ENCODE peak calls at places on chromosomes 3 and 15, in five cellular contexts. F, V, W, P and X are unnamed samples. For H3K9me3, the result is how much of the 10 kb centered on the place peaks cover.

GRCh38 chr3:129439381-129439816 is 349 bp downstream of the MBD4 start:
- DNase-seq in F (no peak), V (peak), W (no peak), P (peak), X (no peak)

GRCh38 chr3:114392831-114393230 is 99.0 kb downstream of the TIGIT start:
- DNase-seq in F (no peak), V (no peak), W (no peak), P (no peak), X (no peak)

GRCh38 chr3:133376805-133377204 is 23.1 kb upstream of the BFSP2 start:
- DNase-seq in F (no peak), V (no peak), W (peak), P (no peak), X (no peak)

GRCh38 chr3:194281306-194281705 is 69.8 kb downstream of the CPN2 start:
- DNase-seq in F (no peak), V (no peak), W (no peak), P (peak), X (no peak)

GRCh38 chr15:38996111-38996541 is 431.5 kb upstream of the RASGRP1 start:
- DNase-seq in F (peak), V (no peak), W (peak), P (no peak), X (no peak)

GRCh38 chr15:63573533-63573932 is 23.7 kb upstream of the FBXL22 start:
- DNase-seq in F (no peak), V (no peak), W (peak), P (no peak), X (no peak)

GRCh38 chr3:37922721-37923575 is 61.3 kb downstream of the CTDSPL start:
- DNase-seq in F (no peak), V (no peak), W (peak), P (no peak), X (peak)

GRCh38 chr3:64209866-64210609 is 15.2 kb downstream of the PRICKLE2 start:
- DNase-seq in F (no peak), V (no peak), W (peak), P (peak), X (peak)

GRCh38 chr15:77031376-77032050 is 36.6 kb downstream of the PSTPIP1 start:
- DNase-seq in F (no peak), V (peak), W (no peak), P (peak), X (no peak)

GRCh38 chr3:169861871-169862270 is 7.9 kb downstream of the LRRC31 start:
- DNase-seq in F (no peak), V (no peak), W (no peak), P (no peak), X (no peak)

GRCh38 chr15:99016680-99017321 is 9.2 kb upstream of the PGPEP1L start:
- DNase-seq in F (no peak), V (no peak), W (peak), P (no peak), X (peak)

GRCh38 chr15:99019558-99020540 is 12.3 kb upstream of the PGPEP1L start:
- DNase-seq in F (no peak), V (no peak), W (peak), P (no peak), X (peak)

GRCh38 chr15:99017322-99017701 is 9.7 kb upstream of the PGPEP1L start:
- DNase-seq in F (no peak), V (no peak), W (no peak), P (no peak), X (peak)

GRCh38 chr15:99014803-99015676 is 7.4 kb upstream of the PGPEP1L start:
- DNase-seq in F (no peak), V (no peak), W (peak), P (peak), X (peak)

DNA sequence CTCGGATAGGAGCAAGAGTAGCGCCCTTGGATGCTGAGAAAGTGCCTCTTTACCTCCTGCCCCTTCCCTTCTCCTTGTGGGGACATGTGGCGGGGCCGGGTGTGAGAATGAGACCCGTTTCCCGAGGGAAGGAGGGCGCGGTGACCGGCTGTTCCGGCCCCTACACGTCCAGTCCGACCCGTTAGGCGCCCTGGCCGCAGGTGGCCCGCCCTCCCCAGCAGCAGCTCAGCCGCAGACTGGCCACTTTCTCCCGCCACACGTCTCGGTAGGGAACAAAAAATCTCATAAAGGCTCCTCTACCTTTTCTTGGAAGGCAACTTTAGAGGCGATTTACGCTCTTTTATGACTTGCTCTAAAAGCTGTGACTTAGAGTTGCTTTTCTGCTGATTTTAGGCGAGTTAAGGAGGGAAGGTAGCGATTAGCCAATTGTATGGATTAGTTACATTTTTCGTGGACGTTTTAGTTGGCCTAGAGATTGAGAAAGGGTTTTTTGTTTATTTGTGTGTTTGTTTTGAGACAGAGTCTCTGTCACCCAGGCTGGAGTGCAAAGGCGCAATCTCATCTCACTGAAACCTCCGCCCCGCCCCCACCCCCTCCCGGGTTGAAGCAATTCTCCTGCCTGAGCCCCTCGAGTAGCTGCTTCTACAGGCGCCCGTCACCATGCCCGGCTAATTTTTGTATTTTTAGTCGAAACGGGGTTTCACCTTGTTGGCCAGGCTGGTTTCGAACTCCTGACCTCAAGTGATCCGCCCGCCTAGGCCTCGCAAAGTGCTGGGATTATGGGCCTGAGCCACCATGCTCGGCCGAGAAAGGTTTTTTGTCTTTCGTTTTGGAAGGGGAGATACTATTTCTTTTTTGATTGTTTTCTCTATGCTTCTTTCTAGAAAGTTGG is 8.3 kb upstream of the PGPEP1L start:
- DNase-seq in F (no peak), V (no peak), W (peak), P (peak), X (no peak)
- H3K27ac ChIP-seq in F (peak), V (no peak), W (no peak), P (no peak), X (peak)

GRCh38 chr15:36601952-36602351 is 22.5 kb downstream of the CDIN1 start:
- DNase-seq in F (no peak), V (no peak), W (no peak), P (no peak), X (no peak)
- H3K4me3 ChIP-seq in F (no peak), V (no peak), W (no peak), P (no peak), X (peak)

DNA sequence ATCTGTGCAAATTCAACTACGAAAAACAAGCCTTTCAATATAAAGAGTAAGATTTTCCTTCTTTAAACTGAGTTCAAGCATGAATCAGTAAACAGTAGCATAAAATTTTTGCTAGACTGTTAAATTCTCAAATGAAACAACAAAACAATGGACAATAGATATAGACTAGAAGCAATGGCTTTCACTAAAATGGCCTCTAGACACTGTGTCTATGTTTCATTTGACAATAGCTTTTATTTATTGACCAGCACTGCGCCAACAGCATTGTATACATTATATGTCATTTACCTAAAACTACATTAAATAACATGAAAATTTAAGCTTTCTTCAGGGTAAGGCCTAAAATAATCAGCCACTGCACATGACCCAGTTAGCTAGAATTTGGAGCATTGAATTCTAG is 148.5 kb downstream of the DUT start:
- DNase-seq in F (no peak), V (no peak), W (no peak), P (no peak), X (no peak)
- H3K9me3 ChIP-seq in F (under half), V (under half), W (under half), P (under half), X (under half)

DNA sequence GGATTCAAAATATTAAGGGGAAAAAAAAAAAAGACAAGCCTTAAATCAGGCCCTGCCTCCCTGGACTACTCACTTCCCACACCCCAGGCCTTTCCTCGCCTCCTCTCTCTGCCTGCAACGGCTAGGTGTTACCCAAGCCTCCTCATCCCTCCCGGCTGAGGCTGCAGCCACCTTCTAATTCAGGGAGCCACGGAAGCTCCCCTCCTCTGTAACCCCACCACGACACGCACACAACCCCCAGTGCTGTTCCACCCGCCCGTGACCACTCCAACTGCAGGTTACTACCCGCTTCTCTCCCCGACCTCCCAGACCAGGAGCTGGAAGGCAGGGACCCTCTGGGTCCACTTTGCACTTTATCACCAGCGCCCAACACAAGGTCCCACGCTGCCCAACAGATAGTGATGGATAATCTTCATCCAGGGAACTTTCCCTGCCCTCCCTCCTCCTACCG is 931 bp downstream of the KIF7 start:
- DNase-seq in F (no peak), V (no peak), W (peak), P (no peak), X (no peak)
- H3K27ac ChIP-seq in F (peak), V (no peak), W (peak), P (peak), X (peak)

GRCh38 chr3:73094127-73094526 is 32.7 kb downstream of the EBLN2 start:
- DNase-seq in F (no peak), V (no peak), W (no peak), P (no peak), X (no peak)
- H3K4me3 ChIP-seq in F (no peak), V (no peak), W (no peak), P (no peak), X (no peak)

GRCh38 chr3:190003730-190004129 is 117.0 kb downstream of the P3H2 start:
- DNase-seq in F (peak), V (no peak), W (peak), P (no peak), X (no peak)

GRCh38 chr3:190001426-190001825 is 119.3 kb downstream of the P3H2 start:
- DNase-seq in F (no peak), V (no peak), W (peak), P (no peak), X (no peak)

GRCh38 chr3:190008432-190008831 is 112.3 kb downstream of the P3H2 start:
- DNase-seq in F (peak), V (no peak), W (peak), P (no peak), X (no peak)

GRCh38 chr3:190005343-190006113 is 115.2 kb downstream of the P3H2 start:
- DNase-seq in F (no peak), V (no peak), W (no peak), P (no peak), X (no peak)

DNA sequence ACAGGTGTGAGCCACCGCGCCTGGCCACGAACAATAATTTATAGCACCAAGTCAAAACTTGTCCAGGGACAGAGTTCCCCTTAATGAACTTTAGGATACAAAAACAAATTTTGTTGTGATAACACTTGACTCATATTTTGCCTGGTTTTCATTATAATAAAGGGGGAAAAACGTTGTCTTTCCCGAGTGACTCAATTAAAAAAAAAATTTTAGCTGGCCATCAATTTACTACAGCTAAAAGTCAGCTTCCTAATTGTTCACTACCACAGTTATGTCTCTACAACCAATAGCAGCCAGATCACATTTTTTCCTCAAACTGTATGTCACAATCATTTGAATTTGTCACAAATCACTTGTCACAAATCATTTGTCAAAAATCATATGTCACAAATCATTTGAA is 116.0 kb downstream of the P3H2 start:
- DNase-seq in F (no peak), V (no peak), W (no peak), P (no peak), X (no peak)
- H3K9me3 ChIP-seq in F (under half), V (under half), W (under half), P (under half), X (under half)

GRCh38 chr3:71942432-71942831 is 157.5 kb upstream of the PROK2 start:
- DNase-seq in F (no peak), V (no peak), W (no peak), P (no peak), X (no peak)
- H3K27ac ChIP-seq in F (no peak), V (no peak), W (no peak), P (no peak), X (no peak)

GRCh38 chr3:149426325-149426724 is 48.2 kb upstream of the TM4SF4 start:
- DNase-seq in F (no peak), V (no peak), W (no peak), P (no peak), X (peak)
- H3K4me3 ChIP-seq in F (no peak), V (no peak), W (no peak), P (no peak), X (no peak)

GRCh38 chr3:67559029-67559605 is 95.3 kb downstream of the SUCLG2 start:
- DNase-seq in F (no peak), V (no peak), W (no peak), P (no peak), X (no peak)
- H3K9me3 ChIP-seq in F (under half), V (under half), W (under half), P (under half), X (under half)